ENCODE peak calls at places on chromosome 9, in four cellular contexts. One of them, this sample, is unnamed.

GRCh38 chr9:71048271-71048670 is 73.2 kb downstream of the TRPM3 start:
- DNase-seq in cardiac muscle cell: peak; percentile 12
- DNase-seq in MCF 10A: no peak
- DNase-seq in Calu3: no peak
- DNase-seq in this sample: no peak

GRCh38 chr9:117526674-117527073 is 111.8 kb upstream of the ASTN2 start:
- DNase-seq in cardiac muscle cell: no peak
- DNase-seq in MCF 10A: no peak
- DNase-seq in Calu3: no peak
- DNase-seq in this sample: no peak

GRCh38 chr9:101462558-101462957 is 27.0 kb upstream of the ALDOB start:
- DNase-seq in cardiac muscle cell: peak; percentile 4
- DNase-seq in MCF 10A: peak; percentile 40
- DNase-seq in Calu3: no peak
- DNase-seq in this sample: peak; percentile 50

GRCh38 chr9:89916001-89916635 is 311.3 kb downstream of the GADD45G start:
- DNase-seq in cardiac muscle cell: no peak
- DNase-seq in MCF 10A: no peak
- DNase-seq in Calu3: no peak
- DNase-seq in this sample: no peak

GRCh38 chr9:72509635-72510034 is 11.8 kb upstream of the TMC1 start:
- DNase-seq in cardiac muscle cell: no peak
- DNase-seq in MCF 10A: peak; percentile 17
- DNase-seq in Calu3: no peak
- DNase-seq in this sample: peak; percentile 59

GRCh38 chr9:82665324-82665723 is 397.6 kb downstream of the RASEF start:
- DNase-seq in cardiac muscle cell: no peak
- DNase-seq in MCF 10A: no peak
- DNase-seq in Calu3: no peak
- DNase-seq in this sample: no peak

GRCh38 chr9:419571-420156 is 205.0 kb downstream of the DOCK8 start:
- DNase-seq in cardiac muscle cell: no peak
- DNase-seq in MCF 10A: peak; percentile 46
- DNase-seq in Calu3: peak; percentile 40
- DNase-seq in this sample: peak; percentile 74

GRCh38 chr9:38278931-38279532 is 113.5 kb upstream of the ALDH1B1 start:
- DNase-seq in cardiac muscle cell: no peak
- DNase-seq in MCF 10A: no peak
- DNase-seq in Calu3: no peak
- DNase-seq in this sample: no peak

GRCh38 chr9:36141288-36141687 is 4.8 kb downstream of the GLIPR2 start:
- DNase-seq in cardiac muscle cell: peak; percentile 30
- DNase-seq in MCF 10A: peak; percentile 50
- DNase-seq in Calu3: no peak
- DNase-seq in this sample: peak; percentile 65

GRCh38 chr9:136119259-136120118 is 814 bp upstream of the TMEM250 start:
- DNase-seq in cardiac muscle cell: peak; percentile 68
- DNase-seq in MCF 10A: no peak
- DNase-seq in Calu3: peak; percentile 34
- DNase-seq in this sample: peak; percentile 29

GRCh38 chr9:23858234-23858633 is 32.2 kb upstream of the ELAVL2 start:
- DNase-seq in cardiac muscle cell: no peak
- DNase-seq in MCF 10A: no peak
- DNase-seq in Calu3: no peak
- DNase-seq in this sample: no peak

GRCh38 chr9:101162231-101162630 is 133.7 kb downstream of the PLPPR1 start:
- DNase-seq in cardiac muscle cell: no peak
- DNase-seq in MCF 10A: no peak
- DNase-seq in Calu3: no peak
- DNase-seq in this sample: no peak

GRCh38 chr9:83299556-83299955 is 236.6 kb upstream of the RASEF start:
- DNase-seq in cardiac muscle cell: no peak
- DNase-seq in MCF 10A: peak; percentile 24
- DNase-seq in Calu3: peak; percentile 21
- DNase-seq in this sample: peak; percentile 51

GRCh38 chr9:121023064-121023463 is 27.0 kb downstream of the C5 start:
- DNase-seq in cardiac muscle cell: no peak
- DNase-seq in MCF 10A: peak; percentile 36
- DNase-seq in Calu3: peak; percentile 33
- DNase-seq in this sample: peak; percentile 3

GRCh38 chr9:128160603-128160987 is 530 bp downstream of the BBLN start:
- DNase-seq in cardiac muscle cell: no peak
- DNase-seq in MCF 10A: no peak
- DNase-seq in Calu3: no peak
- DNase-seq in this sample: peak; percentile 35

GRCh38 chr9:79220246-79220645 is 351.5 kb upstream of the TLE4 start:
- DNase-seq in cardiac muscle cell: no peak
- DNase-seq in MCF 10A: peak; percentile 27
- DNase-seq in Calu3: no peak
- DNase-seq in this sample: peak; percentile 4

GRCh38 chr9:123637596-123637939 is 281.6 kb downstream of the CRB2 start:
- DNase-seq in cardiac muscle cell: no peak
- DNase-seq in MCF 10A: no peak
- DNase-seq in Calu3: no peak
- DNase-seq in this sample: no peak

GRCh38 chr9:99962685-99963261 is 56.3 kb downstream of the STX17 start:
- DNase-seq in cardiac muscle cell: no peak
- DNase-seq in MCF 10A: no peak
- DNase-seq in Calu3: no peak
- DNase-seq in this sample: no peak

GRCh38 chr9:38720083-38720755 is at the start of gene FAM240B:
- DNase-seq in cardiac muscle cell: no peak
- DNase-seq in MCF 10A: no peak
- DNase-seq in Calu3: no peak
- DNase-seq in this sample: no peak

GRCh38 chr9:27003406-27004147 is 1.9 kb downstream of the LRRC19 start:
- DNase-seq in cardiac muscle cell: no peak
- DNase-seq in MCF 10A: no peak
- DNase-seq in Calu3: no peak
- DNase-seq in this sample: no peak

GRCh38 chr9:89408628-89409101 is 89.2 kb downstream of the SEMA4D start:
- DNase-seq in cardiac muscle cell: no peak
- DNase-seq in MCF 10A: no peak
- DNase-seq in Calu3: no peak
- DNase-seq in this sample: no peak

GRCh38 chr9:130143974-130144373 is 28.2 kb upstream of the NCS1 start:
- DNase-seq in cardiac muscle cell: no peak
- DNase-seq in MCF 10A: peak; percentile 40
- DNase-seq in Calu3: no peak
- DNase-seq in this sample: no peak

GRCh38 chr9:106976772-106977171 is 113.8 kb downstream of the ZNF462 start:
- DNase-seq in cardiac muscle cell: no peak
- DNase-seq in MCF 10A: no peak
- DNase-seq in Calu3: no peak
- DNase-seq in this sample: no peak

GRCh38 chr9:764105-764524 is 77.4 kb upstream of the DMRT1 start:
- DNase-seq in cardiac muscle cell: peak; percentile 69
- DNase-seq in MCF 10A: peak; percentile 71
- DNase-seq in Calu3: peak; percentile 75
- DNase-seq in this sample: peak; percentile 76

GRCh38 chr9:93097496-93098205 is 1.6 kb downstream of the CARD19 start:
- DNase-seq in cardiac muscle cell: no peak
- DNase-seq in MCF 10A: no peak
- DNase-seq in Calu3: no peak
- DNase-seq in this sample: no peak

GRCh38 chr9:33233659-33234335 is 6.2 kb upstream of the SPINK4 start:
- DNase-seq in cardiac muscle cell: no peak
- DNase-seq in MCF 10A: peak; percentile 100
- DNase-seq in Calu3: peak; percentile 90
- DNase-seq in this sample: peak; percentile 99